ENCODE peak calls at places on chromosomes 5 and 9, in six cellular contexts. C is fibroblast of lung, J is HepG2, F is left ventricle myocardium inferior, Q is prostate gland, G is heart right ventricle. E is an unnamed sample.

GRCh38 chr5:176359658-176360057 is 1.9 kb downstream of the KIAA1191 start:
- DNase-seq in C (peak; percentile 62), J (no peak), F (no peak), Q (no peak), G (no peak), E (no peak)

GRCh38 chr5:132327278-132327959 is 33.2 kb downstream of the SLC22A4 start:
- DNase-seq in C (peak; percentile 51), J (no peak), F (no peak), Q (no peak), G (no peak), E (no peak)

GRCh38 chr5:109485030-109485429 is 75.3 kb upstream of the PJA2 start:
- DNase-seq in C (peak; percentile 66), J (peak; percentile 92), F (peak; percentile 65), Q (peak; percentile 64), G (peak; percentile 71), E (no peak)

GRCh38 chr9:78601957-78602565 is 305.1 kb downstream of the PSAT1 start:
- DNase-seq in C (peak; percentile 69), J (peak; percentile 12), F (no peak), Q (no peak), G (no peak), E (no peak)

GRCh38 chr5:133235696-133236426 is 184.0 kb downstream of the HSPA4 start:
- DNase-seq in C (no peak), J (no peak), F (no peak), Q (no peak), G (no peak), E (no peak)

GRCh38 chr5:151870820-151871219 is 53.8 kb downstream of the GLRA1 start:
- DNase-seq in C (peak; percentile 34), J (no peak), F (no peak), Q (no peak), G (no peak), E (no peak)

GRCh38 chr5:178247481-178248456 is 15.2 kb upstream of the PHYKPL start:
- DNase-seq in C (no peak), J (no peak), F (no peak), Q (no peak), G (no peak), E (no peak)

GRCh38 chr5:132661231-132662003 is 3.4 kb downstream of the IL13 start:
- DNase-seq in C (no peak), J (no peak), F (no peak), Q (no peak), G (no peak), E (no peak)

GRCh38 chr9:134666801-134667200 is 25.2 kb downstream of the COL5A1 start:
- DNase-seq in C (peak; percentile 20), J (no peak), F (no peak), Q (no peak), G (no peak), E (no peak)

GRCh38 chr5:138470322-138471285 is 5.3 kb downstream of the EGR1 start:
- DNase-seq in C (peak; percentile 82), J (no peak), F (no peak), Q (no peak), G (no peak), E (peak; percentile 80)

GRCh38 chr9:131218370-131218769 is 57.9 kb downstream of the FAM78A start:
- DNase-seq in C (no peak), J (no peak), F (no peak), Q (no peak), G (no peak), E (no peak)

GRCh38 chr5:19018822-19019221 is 969.2 kb downstream of the CDH18 start:
- DNase-seq in C (no peak), J (no peak), F (no peak), Q (no peak), G (no peak), E (no peak)

GRCh38 chr9:93681316-93682154 is 105.2 kb downstream of the PHF2 start:
- DNase-seq in C (no peak), J (peak; percentile 36), F (peak; percentile 7), Q (peak; percentile 3), G (no peak), E (no peak)

GRCh38 chr5:143008809-143009521 is 238.8 kb downstream of the ARHGAP26 start:
- DNase-seq in C (peak; percentile 92), J (no peak), F (no peak), Q (no peak), G (no peak), E (peak; percentile 35)

GRCh38 chr5:52998552-52999313 is 9.6 kb downstream of the ITGA2 start:
- DNase-seq in C (no peak), J (no peak), F (no peak), Q (no peak), G (no peak), E (no peak)

GRCh38 chr5:171562822-171563221 is 143.4 kb downstream of the FGF18 start:
- DNase-seq in C (no peak), J (no peak), F (no peak), Q (no peak), G (no peak), E (no peak)

DNA sequence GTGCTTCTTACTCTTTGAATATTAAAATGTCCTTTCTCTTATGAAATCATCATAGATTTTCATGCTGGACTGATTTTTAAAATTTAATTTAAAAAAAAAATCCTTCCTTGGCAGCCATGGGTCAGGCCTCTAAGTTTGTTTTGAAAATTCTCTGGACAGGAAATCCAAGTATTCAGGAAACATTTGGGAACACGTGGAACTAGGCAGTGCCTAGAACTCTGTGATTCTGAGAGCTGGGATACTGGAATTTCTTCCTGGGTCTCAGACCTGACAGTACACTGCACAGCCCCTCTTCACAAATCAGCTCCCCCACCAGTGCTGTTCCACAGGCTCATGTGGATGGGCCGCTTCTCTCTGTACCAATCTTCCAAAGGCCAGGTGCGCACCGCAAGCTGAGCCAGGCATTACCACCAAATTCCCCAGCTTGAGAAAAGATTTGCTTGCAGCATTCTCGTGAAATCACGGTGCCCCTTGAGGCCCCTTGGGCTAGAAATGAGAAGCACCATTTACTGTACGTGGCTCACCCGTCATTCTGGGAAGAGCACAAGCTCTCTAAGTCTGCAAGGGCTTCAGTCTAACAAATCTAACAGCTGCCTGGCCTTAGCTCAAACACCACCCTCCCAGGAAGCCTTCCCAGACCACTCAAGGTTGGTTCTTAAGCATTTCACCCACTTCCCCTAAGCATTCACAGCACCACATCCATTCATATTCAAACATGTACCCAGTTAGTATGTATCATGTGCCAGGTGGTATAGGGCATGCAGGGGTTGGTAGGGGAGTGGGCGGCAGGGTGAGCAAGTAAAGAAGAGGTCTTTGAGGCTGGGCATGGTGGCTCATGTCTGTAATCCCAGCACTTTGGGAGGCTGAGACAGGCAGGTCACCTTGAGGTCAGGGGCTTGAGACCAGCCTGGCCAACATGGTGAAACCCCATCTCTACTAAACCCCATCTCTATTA is 26.5 kb downstream of the B4GALT1 start:
- DNase-seq in C (no peak), J (no peak), F (no peak), Q (no peak), G (no peak), E (no peak)
- H3K27ac ChIP-seq in C (peak overlapping the region; percentile 66), J (peak overlapping the region; percentile 69), F (peak overlapping the region; percentile 87), Q (peak overlapping the region; percentile 59), G (peak overlapping the region; percentile 41), E (peak overlapping the region; percentile 66)

GRCh38 chr5:95715799-95716461 is 15.2 kb upstream of the RHOBTB3 start:
- DNase-seq in C (peak; percentile 77), J (no peak), F (no peak), Q (no peak), G (no peak), E (no peak)

GRCh38 chr5:95709967-95710650 is 21.0 kb upstream of the RHOBTB3 start:
- DNase-seq in C (no peak), J (peak; percentile 44), F (peak; percentile 44), Q (no peak), G (peak; percentile 40), E (no peak)

GRCh38 chr5:95713960-95714710 is 17.0 kb upstream of the RHOBTB3 start:
- DNase-seq in C (peak; percentile 61), J (no peak), F (no peak), Q (no peak), G (no peak), E (no peak)

GRCh38 chr5:95711501-95712346 is 19.4 kb upstream of the RHOBTB3 start:
- DNase-seq in C (no peak), J (no peak), F (no peak), Q (no peak), G (no peak), E (no peak)

GRCh38 chr5:95712347-95712958 is 18.7 kb upstream of the RHOBTB3 start:
- DNase-seq in C (peak; percentile 41), J (no peak), F (no peak), Q (no peak), G (no peak), E (no peak)
- H3K36me3 ChIP-seq in C (no peaks in the 10 kb centered on the region), J (no peaks in the 10 kb centered on the region), F (no peaks in the 10 kb centered on the region), Q (no peaks in the 10 kb centered on the region), G (no peaks in the 10 kb centered on the region), E (no peaks in the 10 kb centered on the region)

GRCh38 chr5:73896668-73897067 is 270.7 kb downstream of the ARHGEF28 start:
- DNase-seq in C (no peak), J (no peak), F (no peak), Q (no peak), G (no peak), E (no peak)
- H3K27me3 ChIP-seq in C (no peaks in the 10 kb centered on the region), J (no peaks in the 10 kb centered on the region), F (peaks cover 4% of the 10 kb centered on the region), Q (no peaks in the 10 kb centered on the region), G (no peaks in the 10 kb centered on the region), E (no peaks in the 10 kb centered on the region)

GRCh38 chr5:1647580-1647979 is 123.8 kb upstream of the LPCAT1 start:
- DNase-seq in C (no peak), J (no peak), F (no peak), Q (no peak), G (no peak), E (no peak)
- H3K27ac ChIP-seq in C (no peak overlapping the region), J (no peak overlapping the region), F (no peak overlapping the region), Q (no peak overlapping the region), G (no peak overlapping the region), E (no peak overlapping the region)

GRCh38 chr5:84032404-84032803 is 311.7 kb upstream of the HAPLN1 start:
- DNase-seq in C (peak; percentile 60), J (no peak), F (no peak), Q (no peak), G (no peak), E (no peak)

GRCh38 chr5:84028093-84028492 is 307.4 kb upstream of the HAPLN1 start:
- DNase-seq in C (no peak), J (no peak), F (no peak), Q (no peak), G (no peak), E (no peak)
- H3K36me3 ChIP-seq in C (no peaks in the 10 kb centered on the region), J (no peaks in the 10 kb centered on the region), F (no peaks in the 10 kb centered on the region), Q (no peaks in the 10 kb centered on the region), G (no peaks in the 10 kb centered on the region), E (no peaks in the 10 kb centered on the region)

E was measured in ascending aorta.